ENCODE peak calls at places on chromosomes 13 and 19, in six cellular contexts. One of them, this sample, is unnamed.

GRCh38 chr19:46840157-46840942 is 10.3 kb downstream of the AP2S1 start:
- DNase-seq in CD8-positive, alpha-beta memory T cell: peak; percentile 49
- DNase-seq in mucosa of descending colon: no peak
- DNase-seq in spleen: peak; percentile 79
- DNase-seq in foreskin fibroblast: peak; percentile 81
- DNase-seq in breast epithelium: no peak
- DNase-seq in this sample: no peak

GRCh38 chr13:50358715-50359367 is 343.6 kb downstream of the KCNRG start:
- DNase-seq in CD8-positive, alpha-beta memory T cell: no peak
- DNase-seq in mucosa of descending colon: no peak
- DNase-seq in spleen: no peak
- DNase-seq in foreskin fibroblast: no peak
- DNase-seq in breast epithelium: no peak
- DNase-seq in this sample: no peak

GRCh38 chr19:13846533-13847032 is 30.4 kb upstream of the NANOS3 start:
- DNase-seq in CD8-positive, alpha-beta memory T cell: peak; percentile 100
- DNase-seq in mucosa of descending colon: peak; percentile 95
- DNase-seq in spleen: peak; percentile 97
- DNase-seq in foreskin fibroblast: peak; percentile 93
- DNase-seq in breast epithelium: peak; percentile 95
- DNase-seq in this sample: no peak

GRCh38 chr13:41398494-41399190 is 58.7 kb upstream of the RGCC start:
- DNase-seq in CD8-positive, alpha-beta memory T cell: no peak
- DNase-seq in mucosa of descending colon: no peak
- DNase-seq in spleen: no peak
- DNase-seq in foreskin fibroblast: peak; percentile 25
- DNase-seq in breast epithelium: no peak
- DNase-seq in this sample: no peak

GRCh38 chr19:45423589-45424190 is at the start of gene ERCC1:
- DNase-seq in CD8-positive, alpha-beta memory T cell: no peak
- DNase-seq in mucosa of descending colon: peak; percentile 99
- DNase-seq in spleen: peak; percentile 95
- DNase-seq in foreskin fibroblast: peak; percentile 99
- DNase-seq in breast epithelium: peak; percentile 93
- DNase-seq in this sample: peak; percentile 67

GRCh38 chr19:38095411-38096308 is 128.4 kb downstream of the DPF1 start:
- DNase-seq in CD8-positive, alpha-beta memory T cell: peak; percentile 13
- DNase-seq in mucosa of descending colon: no peak
- DNase-seq in spleen: peak; percentile 83
- DNase-seq in foreskin fibroblast: peak; percentile 88
- DNase-seq in breast epithelium: peak; percentile 66
- DNase-seq in this sample: peak; percentile 27

GRCh38 chr13:45353895-45354294 is 12.9 kb upstream of the TPT1 start:
- DNase-seq in CD8-positive, alpha-beta memory T cell: no peak
- DNase-seq in mucosa of descending colon: no peak
- DNase-seq in spleen: no peak
- DNase-seq in foreskin fibroblast: no peak
- DNase-seq in breast epithelium: no peak
- DNase-seq in this sample: no peak

GRCh38 chr13:23632741-23633140 is 62.5 kb downstream of the TNFRSF19 start:
- DNase-seq in CD8-positive, alpha-beta memory T cell: no peak
- DNase-seq in mucosa of descending colon: no peak
- DNase-seq in spleen: no peak
- DNase-seq in foreskin fibroblast: no peak
- DNase-seq in breast epithelium: no peak
- DNase-seq in this sample: no peak

GRCh38 chr13:108426893-108427292 is 157.4 kb downstream of the TNFSF13B start:
- DNase-seq in CD8-positive, alpha-beta memory T cell: no peak
- DNase-seq in mucosa of descending colon: no peak
- DNase-seq in spleen: no peak
- DNase-seq in foreskin fibroblast: no peak
- DNase-seq in breast epithelium: no peak
- DNase-seq in this sample: no peak

DNA sequence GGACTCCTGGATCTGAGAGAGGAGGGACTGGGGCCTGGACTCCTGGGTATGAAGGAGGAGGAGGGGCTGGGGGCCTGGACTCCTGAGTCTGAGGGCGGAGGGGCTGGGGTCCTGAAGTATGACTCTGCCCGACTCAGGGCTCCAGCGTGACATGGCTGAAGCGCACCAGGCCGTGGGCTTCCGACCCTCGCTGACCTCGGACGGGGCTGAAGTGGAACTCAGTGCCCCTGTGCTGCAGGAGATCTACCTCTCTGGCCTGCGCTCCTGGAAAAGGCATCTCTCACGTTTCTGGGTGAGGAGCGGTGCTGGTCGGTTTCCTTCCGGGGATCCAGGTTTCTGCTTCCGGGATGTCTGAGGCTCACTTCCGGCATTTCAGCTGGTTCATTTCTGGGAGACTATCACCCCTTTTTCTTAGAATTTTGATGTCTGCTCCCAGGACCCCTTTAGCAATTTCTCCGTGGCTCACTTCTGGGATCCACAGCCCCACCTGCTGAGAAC is 1.2 kb downstream of the CPT1C start:
- DNase-seq in CD8-positive, alpha-beta memory T cell: no peak
- DNase-seq in mucosa of descending colon: no peak
- DNase-seq in spleen: no peak
- DNase-seq in foreskin fibroblast: no peak
- DNase-seq in breast epithelium: no peak
- DNase-seq in this sample: no peak
- H3K4me3 ChIP-seq in CD8-positive, alpha-beta memory T cell: no peak overlapping the region
- H3K4me3 ChIP-seq in mucosa of descending colon: no peak overlapping the region
- H3K4me3 ChIP-seq in spleen: no peak overlapping the region
- H3K4me3 ChIP-seq in foreskin fibroblast: peak overlapping the region; percentile 72
- H3K4me3 ChIP-seq in breast epithelium: peak overlapping the region; percentile 58
- H3K4me3 ChIP-seq in this sample: peak overlapping the region; percentile 61

GRCh38 chr13:92896842-92897241 is 329.8 kb upstream of the GPC6 start:
- DNase-seq in CD8-positive, alpha-beta memory T cell: no peak
- DNase-seq in mucosa of descending colon: no peak
- DNase-seq in spleen: no peak
- DNase-seq in foreskin fibroblast: peak; percentile 15
- DNase-seq in breast epithelium: no peak
- DNase-seq in this sample: no peak
- H3K4me3 ChIP-seq in CD8-positive, alpha-beta memory T cell: no peak overlapping the region
- H3K4me3 ChIP-seq in mucosa of descending colon: no peak overlapping the region
- H3K4me3 ChIP-seq in spleen: no peak overlapping the region
- H3K4me3 ChIP-seq in foreskin fibroblast: no peak overlapping the region
- H3K4me3 ChIP-seq in breast epithelium: no peak overlapping the region
- H3K4me3 ChIP-seq in this sample: no peak overlapping the region

DNA sequence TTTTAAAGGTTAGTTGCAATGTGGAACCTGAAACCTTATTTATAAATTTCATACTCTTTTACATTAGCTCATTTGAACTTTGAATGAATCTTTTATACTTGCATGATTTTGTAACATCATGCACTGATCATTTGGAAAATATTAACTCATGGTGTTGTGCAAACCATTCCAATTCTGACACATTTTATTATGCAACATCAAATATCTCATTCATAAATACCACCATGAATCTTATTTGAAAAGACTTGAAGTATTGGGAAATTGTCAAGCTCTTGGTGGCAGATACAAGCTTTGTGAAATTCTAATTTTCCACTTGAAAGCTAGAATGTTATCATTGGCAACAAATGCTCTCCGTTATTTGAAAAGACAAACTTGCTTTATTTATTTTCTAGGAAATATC is 379.9 kb upstream of the PCDH20 start:
- DNase-seq in CD8-positive, alpha-beta memory T cell: no peak
- DNase-seq in mucosa of descending colon: no peak
- DNase-seq in spleen: no peak
- DNase-seq in foreskin fibroblast: no peak
- DNase-seq in breast epithelium: no peak
- DNase-seq in this sample: no peak
- H3K4me3 ChIP-seq in CD8-positive, alpha-beta memory T cell: no peak overlapping the region
- H3K4me3 ChIP-seq in mucosa of descending colon: no peak overlapping the region
- H3K4me3 ChIP-seq in spleen: no peak overlapping the region
- H3K4me3 ChIP-seq in foreskin fibroblast: no peak overlapping the region
- H3K4me3 ChIP-seq in breast epithelium: no peak overlapping the region
- H3K4me3 ChIP-seq in this sample: no peak overlapping the region

GRCh38 chr19:5086232-5086631 is 117.3 kb downstream of the KDM4B start:
- DNase-seq in CD8-positive, alpha-beta memory T cell: peak; percentile 13
- DNase-seq in mucosa of descending colon: no peak
- DNase-seq in spleen: no peak
- DNase-seq in foreskin fibroblast: no peak
- DNase-seq in breast epithelium: no peak
- DNase-seq in this sample: no peak
- H3K4me3 ChIP-seq in CD8-positive, alpha-beta memory T cell: no peak overlapping the region
- H3K4me3 ChIP-seq in mucosa of descending colon: no peak overlapping the region
- H3K4me3 ChIP-seq in spleen: no peak overlapping the region
- H3K4me3 ChIP-seq in foreskin fibroblast: no peak overlapping the region
- H3K4me3 ChIP-seq in breast epithelium: no peak overlapping the region
- H3K4me3 ChIP-seq in this sample: no peak overlapping the region

This sample was measured in AG09309.